ENCODE peak calls at places on chromosomes 11 and 22, in nine cellular contexts. B, Y, T, X, S, O, E, C and F are unnamed samples.

GRCh38 chr11:113572349-113572748 is 97.2 kb upstream of the DRD2 start:
- DNase-seq in T (no peak), S (no peak), X (no peak), Y (peak; percentile 52), E (no peak), C (no peak), B (no peak), O (no peak), F (no peak)

GRCh38 chr11:1570896-1571759 is 943 bp downstream of the DUSP8 start:
- DNase-seq in T (no peak), Y (no peak), C (peak; percentile 29), B (no peak), X (no peak), O (no peak), S (no peak), E (no peak), F (no peak)

GRCh38 chr22:23670378-23671295 is 20.2 kb upstream of the RGL4 start:
- DNase-seq in O (no peak), B (no peak), X (no peak), Y (no peak), S (no peak), E (no peak), C (peak; percentile 24), T (no peak), F (no peak)

GRCh38 chr22:38826801-38827200 is 17.0 kb downstream of the NPTXR start:
- DNase-seq in S (no peak), T (no peak), X (no peak), C (no peak), O (no peak), B (no peak), E (no peak), Y (no peak), F (no peak)

GRCh38 chr11:61429691-61430582 is at the start of the genes CPSF7 and SDHAF2:
- DNase-seq in Y (peak; percentile 94), B (peak; percentile 94), S (peak; percentile 94), E (peak; percentile 88), O (peak; percentile 83), X (peak; percentile 96), T (peak; percentile 98), C (peak; percentile 98), F (peak; percentile 97)

GRCh38 chr11:28342704-28343103 is 234.5 kb downstream of the METTL15 start:
- DNase-seq in S (no peak), C (no peak), E (no peak), Y (peak; percentile 10), B (no peak), O (no peak), T (no peak), X (no peak), F (no peak)

GRCh38 chr11:106288988-106289387 is 211.5 kb downstream of the AASDHPPT start:
- DNase-seq in T (no peak), X (no peak), B (no peak), S (no peak), C (no peak), O (no peak), Y (no peak), E (no peak), F (no peak)

GRCh38 chr11:9626778-9627394 is 37.0 kb upstream of the SWAP70 start:
- DNase-seq in C (no peak), T (no peak), E (no peak), O (no peak), Y (no peak), B (peak; percentile 24), X (no peak), S (no peak), F (no peak)